ENCODE peak calls at places on chromosomes 11 and 22, in six cellular contexts. Q is tibial artery, E is upper lobe of right lung, M is WERI-Rb-1, R is BE2C, H is cardiac muscle cell. C is an unnamed sample.
A peak's percentile ranks its signal among the peaks of the same experiment; 100 is the strongest.

GRCh38 chr11:70020336-70021214 is 57.5 kb upstream of the ANO1 start:
- DNase-seq in E (no peak), Q (no peak), M (no peak), H (peak; percentile 12), R (no peak), C (no peak)

GRCh38 chr11:72621008-72621610 is 53.1 kb downstream of the PDE2A start:
- DNase-seq in H (no peak), E (no peak), Q (no peak), M (no peak), R (no peak), C (no peak)

GRCh38 chr11:122714484-122714883 is 59.0 kb downstream of the UBASH3B start:
- DNase-seq in Q (peak; percentile 27), M (no peak), H (no peak), E (no peak), R (no peak), C (no peak)

GRCh38 chr11:68354181-68354872 is 41.9 kb downstream of the LRP5 start:
- DNase-seq in R (peak; percentile 48), E (peak; percentile 95), Q (peak; percentile 86), H (peak; percentile 97), M (no peak), C (peak; percentile 29)

GRCh38 chr11:117828641-117829368 is 4.3 kb upstream of the FXYD2 start:
- DNase-seq in E (peak; percentile 69), Q (peak; percentile 18), R (peak; percentile 79), H (peak; percentile 68), M (peak; percentile 11), C (peak; percentile 86)

GRCh38 chr11:102384419-102385052 is 37.5 kb downstream of the BIRC2 start:
- DNase-seq in H (no peak), M (no peak), E (no peak), R (peak; percentile 75), Q (no peak), C (no peak)

GRCh38 chr11:114218508-114218907 is 77.7 kb upstream of the NNMT start:
- DNase-seq in R (no peak), H (no peak), M (no peak), Q (no peak), E (no peak), C (no peak)

GRCh38 chr11:34651551-34651950 is 30.7 kb downstream of the EHF start:
- DNase-seq in M (no peak), E (no peak), H (peak; percentile 50), Q (no peak), R (no peak), C (no peak)

DNA sequence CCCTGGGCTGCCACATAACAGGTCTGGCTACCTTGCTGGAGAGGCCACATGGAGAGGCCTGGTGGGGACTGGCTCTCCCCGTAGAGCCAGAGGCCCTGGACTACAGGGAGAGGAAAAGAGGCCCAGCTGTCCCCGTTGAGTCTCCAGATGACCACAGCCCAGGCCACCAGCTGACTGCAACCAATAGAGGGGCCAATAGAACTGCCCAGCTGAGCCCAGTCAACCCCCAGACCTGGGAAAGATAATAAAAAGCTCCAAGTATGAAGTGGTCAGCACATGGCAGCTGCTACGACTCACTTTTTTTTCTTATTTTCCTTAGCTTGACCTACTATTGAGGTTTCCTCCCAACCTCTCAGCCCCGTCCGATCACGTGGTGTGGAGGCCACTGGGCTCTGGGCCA is 18.4 kb downstream of the PDGFB start:
- DNase-seq in M (no peak), R (no peak), H (no peak), E (no peak), Q (no peak), C (peak; percentile 35)
- H3K27me3 ChIP-seq in M (no peaks in the 10 kb centered on the region), R (no peaks in the 10 kb centered on the region), H (no peaks in the 10 kb centered on the region), E (no peaks in the 10 kb centered on the region), Q (peaks cover 31% of the 10 kb centered on the region), C (peaks cover 4% of the 10 kb centered on the region)

GRCh38 chr11:16395601-16396000 is 39.3 kb upstream of the SOX6 start:
- DNase-seq in H (no peak), M (no peak), R (no peak), Q (no peak), E (no peak), C (no peak)
- H3K27me3 ChIP-seq in H (peaks cover 47% of the 10 kb centered on the region), M (no peaks in the 10 kb centered on the region), R (no peaks in the 10 kb centered on the region), Q (no peaks in the 10 kb centered on the region), E (no peaks in the 10 kb centered on the region), C (no peaks in the 10 kb centered on the region)

DNA sequence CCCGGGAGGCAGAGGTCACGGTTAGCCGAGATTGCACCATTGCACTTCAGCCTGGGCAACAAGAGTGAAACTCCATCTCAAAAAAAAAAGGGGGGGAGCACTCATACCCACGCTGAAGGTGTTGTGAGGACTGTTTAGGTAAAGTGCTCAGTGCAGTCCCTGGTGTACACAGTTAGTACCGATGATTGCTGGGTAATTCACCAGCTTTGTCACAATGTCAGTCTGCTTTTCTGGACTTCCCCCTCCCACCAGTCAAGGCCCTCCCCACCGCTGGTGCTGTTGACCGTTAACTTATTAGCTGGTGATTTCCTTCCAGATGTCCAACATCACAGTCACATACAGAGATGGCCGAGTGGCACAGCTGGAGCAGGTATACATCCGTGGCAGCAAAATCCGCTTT is 11.9 kb downstream of the SNRPD3 start:
- DNase-seq in M (no peak), R (no peak), H (no peak), E (no peak), Q (no peak), C (no peak)
- H3K27me3 ChIP-seq in M (no peaks in the 10 kb centered on the region), R (no peaks in the 10 kb centered on the region), H (no peaks in the 10 kb centered on the region), E (no peaks in the 10 kb centered on the region), Q (no peaks in the 10 kb centered on the region), C (no peaks in the 10 kb centered on the region)

DNA sequence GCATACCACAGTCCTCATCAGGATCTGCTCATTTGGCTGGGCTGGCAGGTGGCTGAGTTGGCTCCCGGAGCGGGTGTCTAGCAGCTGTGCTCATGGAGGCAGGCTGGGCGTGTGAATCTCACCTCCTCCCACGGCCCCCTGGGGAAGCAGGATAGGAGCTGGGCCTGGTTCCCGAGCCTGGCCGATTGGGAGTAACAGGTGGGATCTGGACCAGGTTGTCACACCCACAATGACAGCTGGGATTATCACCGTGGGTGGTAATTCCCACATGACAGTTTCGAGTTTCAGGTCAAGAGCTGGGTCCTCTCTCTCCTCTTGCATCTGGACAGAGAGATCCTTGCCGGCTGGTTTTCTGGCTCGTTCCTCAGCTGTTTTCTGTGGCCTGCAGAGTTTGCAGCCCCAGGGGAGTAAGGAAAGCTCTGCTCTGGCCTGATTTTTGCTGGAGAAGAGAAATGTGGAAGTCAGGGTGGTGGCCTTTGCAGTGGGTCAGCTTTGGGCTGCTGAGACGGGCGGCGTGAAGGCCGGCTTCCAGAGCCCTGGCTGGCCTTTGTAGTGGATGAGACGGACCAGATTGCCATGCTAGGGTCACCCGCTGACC is 57.0 kb downstream of the BCR start:
- DNase-seq in R (peak; percentile 50), H (peak; percentile 31), Q (peak; percentile 59), M (peak; percentile 95), E (no peak), C (peak; percentile 100)
- H3K27me3 ChIP-seq in R (no peaks in the 10 kb centered on the region), H (no peaks in the 10 kb centered on the region), Q (no peaks in the 10 kb centered on the region), M (no peaks in the 10 kb centered on the region), E (no peaks in the 10 kb centered on the region), C (no peaks in the 10 kb centered on the region)

GRCh38 chr11:13963949-13964770 is 1.6 kb downstream of the SPON1 start:
- DNase-seq in Q (no peak), R (no peak), H (no peak), E (peak; percentile 70), M (no peak), C (no peak)
- H3K27me3 ChIP-seq in Q (peaks cover 59% of the 10 kb centered on the region), R (peaks cover 32% of the 10 kb centered on the region), H (peaks cover 73% of the 10 kb centered on the region), E (peaks cover 59% of the 10 kb centered on the region), M (peaks cover 38% of the 10 kb centered on the region), C (peaks cover 13% of the 10 kb centered on the region)

GRCh38 chr22:22921575-22921974 is 34.0 kb downstream of the IGLL5 start:
- DNase-seq in M (no peak), E (no peak), H (no peak), Q (no peak), R (no peak), C (no peak)
- H3K27me3 ChIP-seq in M (no peaks in the 10 kb centered on the region), E (peaks cover 4% of the 10 kb centered on the region), H (no peaks in the 10 kb centered on the region), Q (peaks cover 11% of the 10 kb centered on the region), R (no peaks in the 10 kb centered on the region), C (no peaks in the 10 kb centered on the region)